ENCODE peak calls at places on chromosomes 1 and 21, in eight cellular contexts. R, F, B, I, X, C, S and Q are unnamed samples.
A peak's percentile ranks its signal among the peaks of the same experiment; 100 is the strongest.

GRCh38 chr1:173914366-173914871 is 2.7 kb downstream of the SERPINC1 start:
- DNase-seq in X (no peak), C (no peak), I (no peak), F (no peak), B (no peak), S (peak; percentile 50), R (peak; percentile 24), Q (peak; percentile 34)

GRCh38 chr1:234599617-234600417 is 10.2 kb downstream of the IRF2BP2 start:
- DNase-seq in X (peak; percentile 93), I (peak; percentile 96), B (peak; percentile 66), R (peak; percentile 92), F (peak; percentile 95), S (peak; percentile 76), C (peak; percentile 92), Q (peak; percentile 91)

GRCh38 chr1:10540277-10541005 is 65.7 kb downstream of the PEX14 start:
- DNase-seq in R (peak; percentile 83), C (no peak), F (no peak), S (no peak), X (peak; percentile 44), B (no peak), I (no peak), Q (no peak)

GRCh38 chr1:5491207-5491904 is 500.9 kb downstream of the NPHP4 start:
- DNase-seq in I (no peak), S (no peak), R (no peak), C (no peak), B (no peak), F (no peak), X (no peak), Q (no peak)

GRCh38 chr1:2286923-2287322 is 58.8 kb downstream of the SKI start:
- DNase-seq in R (no peak), B (no peak), C (no peak), S (no peak), X (no peak), F (peak; percentile 34), I (no peak), Q (no peak)

GRCh38 chr1:39907532-39908453 is 6.1 kb upstream of the MYCL start:
- DNase-seq in C (no peak), I (no peak), X (no peak), S (no peak), B (no peak), R (no peak), F (no peak), Q (no peak)

GRCh38 chr1:212450331-212450881 is 17.7 kb downstream of the NENF start:
- DNase-seq in S (no peak), B (no peak), R (no peak), X (no peak), C (no peak), F (no peak), I (no peak), Q (no peak)

GRCh38 chr1:198340139-198340538 is 183.3 kb downstream of the NEK7 start:
- DNase-seq in S (no peak), I (no peak), C (no peak), B (no peak), R (no peak), F (no peak), X (no peak), Q (no peak)

GRCh38 chr1:33482412-33482811 is 10.0 kb downstream of the ZSCAN20 start:
- DNase-seq in B (no peak), S (no peak), F (no peak), X (no peak), R (no peak), C (no peak), I (no peak), Q (no peak)

GRCh38 chr1:119372493-119373086 is 4.0 kb downstream of the HAO2 start:
- DNase-seq in B (no peak), I (no peak), S (peak; percentile 59), C (no peak), R (peak; percentile 76), X (no peak), F (no peak), Q (no peak)

GRCh38 chr1:201422026-201422425 is 496 bp upstream of the TNNI1 start:
- DNase-seq in B (no peak), F (no peak), X (no peak), R (no peak), S (no peak), I (no peak), C (no peak), Q (no peak)

GRCh38 chr1:84759756-84760155 is 69.5 kb upstream of the SSX2IP start:
- DNase-seq in B (no peak), R (no peak), F (no peak), C (no peak), X (no peak), S (no peak), I (peak; percentile 44), Q (no peak)

GRCh38 chr1:180632326-180633088 is 685 bp downstream of the XPR1 start:
- DNase-seq in X (peak; percentile 20), C (no peak), F (peak; percentile 93), I (peak; percentile 90), R (no peak), S (peak; percentile 32), B (no peak), Q (peak; percentile 67)

GRCh38 chr1:65952692-65953091 is 160.0 kb downstream of the PDE4B start:
- DNase-seq in X (peak; percentile 24), B (no peak), S (no peak), F (no peak), I (no peak), R (peak; percentile 21), C (no peak), Q (no peak)

GRCh38 chr21:44869860-44870747 is 3.4 kb downstream of the PTTG1IP start:
- DNase-seq in X (peak; percentile 95), R (peak; percentile 95), S (no peak), F (no peak), B (peak; percentile 81), I (peak; percentile 66), C (no peak), Q (no peak)
- H3K4me3 ChIP-seq in X (peak overlapping the region; percentile 2), R (no peak overlapping the region), S (no peak overlapping the region), F (no peak overlapping the region), B (peak overlapping the region; percentile 91), I (peak overlapping the region; percentile 40), C (no peak overlapping the region), Q (no peak overlapping the region)

DNA sequence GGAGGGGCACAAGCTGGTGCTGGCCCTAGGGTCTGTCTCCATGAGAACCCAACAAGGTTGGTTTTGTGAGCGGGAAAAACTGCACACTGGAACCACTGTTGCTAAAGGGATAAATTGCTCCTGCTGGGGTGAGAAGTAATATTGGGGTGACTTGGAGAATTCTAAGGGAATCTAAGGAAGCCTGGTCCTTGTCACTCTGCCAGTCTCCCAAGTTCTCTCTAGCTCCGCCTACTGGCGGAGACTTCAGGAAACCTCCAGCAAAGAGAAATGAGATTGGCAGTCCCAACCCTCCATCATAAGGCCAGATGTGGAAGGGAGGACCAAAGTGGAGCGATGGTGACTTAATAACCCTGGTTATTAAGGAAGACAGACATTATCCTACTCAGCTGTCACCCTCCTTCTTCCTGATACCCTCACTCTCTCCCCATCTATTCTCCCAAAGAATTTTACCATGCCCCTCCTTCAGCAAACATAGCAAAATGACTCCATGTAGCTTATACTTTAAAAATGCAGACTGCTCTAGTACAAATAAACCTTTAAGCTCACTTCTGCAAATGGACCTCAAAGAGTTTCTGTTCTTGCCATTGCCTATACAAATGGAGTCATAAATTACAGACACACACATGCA is 2.7 kb downstream of the LCE1F start:
- DNase-seq in B (no peak), I (no peak), C (no peak), R (no peak), X (no peak), F (no peak), S (peak; percentile 42), Q (peak; percentile 7)
- TF ChIP-seq CTCF in B (no peak), I (no peak), C (peak; percentile 70), R (no peak), X (peak; percentile 17), F (no peak), S (peak; percentile 60), Q (peak; percentile 34)

DNA sequence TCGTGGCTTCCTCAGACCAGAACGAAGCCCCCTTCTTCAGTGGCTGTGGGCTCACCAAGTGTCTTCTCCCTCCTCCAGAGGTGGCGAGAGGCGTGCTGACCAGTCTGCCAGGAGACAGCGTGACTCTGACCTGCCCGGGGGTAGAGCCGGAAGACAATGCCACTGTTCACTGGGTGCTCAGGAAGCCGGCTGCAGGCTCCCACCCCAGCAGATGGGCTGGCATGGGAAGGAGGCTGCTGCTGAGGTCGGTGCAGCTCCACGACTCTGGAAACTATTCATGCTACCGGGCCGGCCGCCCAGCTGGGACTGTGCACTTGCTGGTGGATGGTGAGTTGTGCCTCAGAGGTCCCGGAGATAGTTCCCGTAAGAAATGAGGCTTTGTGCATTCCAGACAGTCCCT is 24.0 kb downstream of the IL6R start:
- DNase-seq in C (no peak), S (no peak), F (no peak), I (peak; percentile 70), R (no peak), B (no peak), X (no peak), Q (no peak)
- H3K4me3 ChIP-seq in C (no peak overlapping the region), S (no peak overlapping the region), F (no peak overlapping the region), I (peak overlapping the region; percentile 47), R (no peak overlapping the region), B (no peak overlapping the region), X (no peak overlapping the region), Q (no peak overlapping the region)

GRCh38 chr1:147673816-147674215 is 3.5 kb upstream of the ACP6 start:
- DNase-seq in I (no peak), B (no peak), R (peak; percentile 42), X (no peak), F (no peak), C (no peak), S (no peak), Q (no peak)

GRCh38 chr1:147673401-147673800 is 3.1 kb upstream of the ACP6 start:
- DNase-seq in X (no peak), I (no peak), B (no peak), S (peak; percentile 43), F (no peak), R (peak; percentile 91), C (no peak), Q (no peak)

GRCh38 chr1:147670319-147671003 is at the start of gene ACP6:
- DNase-seq in R (peak; percentile 97), C (peak; percentile 84), B (peak; percentile 78), I (peak; percentile 98), F (peak; percentile 99), S (peak; percentile 98), X (peak; percentile 96), Q (peak; percentile 93)

GRCh38 chr1:147665521-147665920 is 4.8 kb downstream of the ACP6 start:
- DNase-seq in C (no peak), F (no peak), I (no peak), R (no peak), B (no peak), X (no peak), S (no peak), Q (no peak)

DNA sequence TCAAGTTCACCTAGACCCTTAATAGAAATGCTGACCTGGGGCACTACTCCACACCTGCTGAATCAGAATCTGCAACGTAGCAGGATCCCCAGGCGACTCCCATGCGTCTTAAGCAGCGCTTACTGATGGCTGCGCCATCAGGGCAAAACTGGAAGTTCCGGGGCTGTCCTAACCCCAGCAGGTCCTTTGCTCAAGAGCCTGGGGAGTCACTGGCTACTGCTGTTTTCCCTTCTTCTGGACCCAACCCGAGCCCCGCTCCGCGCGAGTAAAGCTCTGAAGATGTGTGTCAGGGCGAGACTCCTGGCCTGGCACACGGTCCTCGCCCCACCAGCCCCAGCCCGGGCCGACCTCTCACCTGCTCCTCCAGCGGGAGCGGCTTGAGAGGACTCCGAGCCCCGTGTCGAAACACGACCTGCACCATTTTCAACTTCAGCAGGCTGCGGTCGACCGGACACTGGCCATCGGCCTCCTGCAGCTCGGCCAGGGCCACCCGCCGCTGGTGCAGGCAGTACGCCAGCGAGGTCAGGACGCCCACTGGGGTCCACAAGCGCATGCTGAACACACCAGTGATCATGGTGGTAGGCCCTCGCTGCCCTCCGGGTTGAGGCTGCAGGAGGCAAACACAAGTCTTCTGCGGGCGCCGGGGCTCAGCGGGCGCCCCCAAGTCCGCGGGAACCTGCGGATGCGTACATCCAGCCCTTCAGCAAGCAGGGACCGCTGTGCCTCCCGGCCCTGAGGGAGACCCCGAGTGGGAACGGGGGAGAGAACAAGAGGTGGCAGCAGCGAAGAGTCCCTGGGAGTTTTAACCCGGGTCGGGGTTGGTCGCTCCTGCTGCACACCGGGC is 627 bp downstream of the ACP6 start:
- DNase-seq in I (peak; percentile 81), S (peak; percentile 33), X (peak; percentile 50), F (peak; percentile 87), C (peak; percentile 59), B (no peak), R (peak; percentile 51), Q (peak; percentile 34)
- TF ChIP-seq CTCF in I (no peak), S (no peak), X (no peak), F (no peak), C (no peak), B (peak; percentile 10), R (no peak), Q (no peak)